ENCODE peak calls at places on chromosomes 6 and 20, in five cellular contexts. N is stomach, Z is psoas muscle, W is neuronal stem cell, X is MM.1S. L is an unnamed sample.

GRCh38 chr6:124524821-124525220 is 437.4 kb upstream of the RNF217 start:
- DNase-seq in X (no peak), N (no peak), Z (no peak), W (peak), L (no peak)

GRCh38 chr20:11791316-11792228 is 126.1 kb upstream of the BTBD3 start:
- DNase-seq in X (no peak), Z (no peak), W (no peak), N (no peak), L (no peak)

GRCh38 chr6:41451515-41452163 is 94.5 kb upstream of the FOXP4 start:
- DNase-seq in X (no peak), N (no peak), W (no peak), Z (peak), L (no peak)

GRCh38 chr6:36908758-36909157 is 23.0 kb downstream of the C6orf89 start:
- DNase-seq in W (no peak), N (no peak), X (no peak), Z (no peak), L (no peak)

GRCh38 chr6:132813173-132813856 is 1.1 kb upstream of the RPS12 start:
- DNase-seq in X (peak), Z (peak), N (no peak), W (no peak), L (peak)

GRCh38 chr6:163999475-164000125 is 585.1 kb downstream of the QKI start:
- DNase-seq in Z (no peak), N (no peak), W (no peak), X (no peak), L (no peak)

GRCh38 chr6:101391772-101392560 is 1.5 kb upstream of the GRIK2 start:
- DNase-seq in Z (no peak), N (no peak), W (no peak), X (no peak), L (no peak)

GRCh38 chr20:43985608-43986316 is 71.1 kb downstream of the TOX2 start:
- DNase-seq in X (no peak), W (no peak), Z (no peak), N (no peak), L (no peak)

GRCh38 chr20:35952480-35953410 is 1.6 kb downstream of the SCAND1 start:
- DNase-seq in W (no peak), X (peak), Z (no peak), N (no peak), L (no peak)

DNA sequence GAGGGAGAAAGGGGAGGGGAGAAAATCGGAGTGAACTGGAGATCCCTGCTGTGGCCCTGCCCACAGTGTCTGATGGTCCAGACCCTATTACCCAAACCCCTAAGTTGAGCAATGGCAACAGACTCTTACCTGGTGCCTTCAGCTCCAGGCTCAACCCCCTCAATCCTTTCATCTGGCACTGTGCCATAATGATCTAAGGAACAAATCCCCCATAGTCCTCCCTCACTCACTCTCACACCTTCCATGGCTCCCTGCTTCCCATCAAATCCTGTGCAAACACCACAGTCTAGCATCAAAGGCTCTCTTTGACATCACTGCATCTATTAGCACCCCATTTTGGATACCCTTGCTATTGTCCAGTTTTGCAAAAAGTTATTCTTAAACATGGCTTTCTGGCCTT is 277.5 kb upstream of the CHD6 start:
- DNase-seq in W (no peak), N (no peak), Z (no peak), X (no peak), L (no peak)
- H3K27ac ChIP-seq in W (no peak), N (no peak), Z (no peak), X (no peak), L (no peak)

GRCh38 chr20:13739726-13740649 is 44.7 kb downstream of the ESF1 start:
- DNase-seq in N (no peak), Z (no peak), X (no peak), W (no peak), L (no peak)
- H3K27ac ChIP-seq in N (no peak), Z (no peak), X (no peak), W (no peak), L (no peak)

DNA sequence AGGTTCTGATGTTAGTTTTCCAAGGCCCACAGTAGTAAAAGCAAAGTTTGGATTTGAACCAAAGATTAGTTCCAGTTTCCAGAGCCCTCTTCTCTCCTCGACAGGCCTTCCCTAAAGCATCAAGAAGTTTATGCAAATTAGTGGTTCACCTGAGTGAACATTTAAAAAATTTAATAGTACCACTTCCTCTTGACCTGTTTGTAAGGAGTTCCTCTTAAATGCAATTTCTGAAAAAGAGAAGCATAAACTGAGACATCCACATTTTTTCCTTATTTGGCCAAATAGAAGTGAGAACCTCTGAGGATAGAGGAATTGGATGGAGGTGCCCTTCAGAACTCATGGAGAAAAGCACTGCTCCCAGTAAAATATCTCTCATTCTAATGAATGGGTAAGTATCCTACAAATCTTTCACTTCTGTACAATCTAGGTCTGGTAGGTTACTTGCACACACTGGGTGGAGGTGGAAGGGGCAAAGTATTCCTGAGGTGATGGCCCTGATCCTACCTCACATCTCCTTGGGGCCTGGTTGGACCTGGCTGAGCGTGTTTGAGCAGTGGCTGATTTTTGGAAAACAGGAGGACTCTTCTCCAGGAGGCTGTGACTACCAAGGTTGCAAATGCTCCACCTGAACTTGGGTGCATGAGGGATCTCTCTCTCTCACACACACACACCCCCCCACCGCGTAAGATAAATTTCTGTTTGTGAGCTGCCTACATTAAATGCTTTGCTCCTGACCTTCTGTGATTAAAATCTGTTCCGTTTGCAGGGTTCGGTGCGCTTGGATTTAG is 1.0 kb upstream of the DSE start:
- DNase-seq in N (no peak), W (no peak), X (peak), Z (no peak), L (no peak)
- H3K27ac ChIP-seq in N (no peak), W (no peak), X (no peak), Z (peak), L (peak)

GRCh38 chr6:43702522-43703440 is 15.2 kb upstream of the MRPS18A start:
- DNase-seq in N (peak), W (peak), X (no peak), Z (peak), L (no peak)
- H3K27ac ChIP-seq in N (peak), W (peak), X (no peak), Z (peak), L (no peak)

GRCh38 chr6:5292154-5292553 is 30.8 kb downstream of the FARS2 start:
- DNase-seq in Z (no peak), X (no peak), W (no peak), N (no peak), L (no peak)

GRCh38 chr6:5287205-5287965 is 26.1 kb downstream of the FARS2 start:
- DNase-seq in X (no peak), W (no peak), Z (no peak), N (no peak), L (no peak)

GRCh38 chr6:5287966-5288297 is 26.6 kb downstream of the FARS2 start:
- DNase-seq in W (no peak), N (no peak), Z (no peak), X (no peak), L (no peak)

GRCh38 chr6:5290500-5290899 is 29.2 kb downstream of the FARS2 start:
- DNase-seq in W (no peak), X (no peak), Z (no peak), N (no peak), L (no peak)

GRCh38 chr6:5290097-5290496 is 28.8 kb downstream of the FARS2 start:
- DNase-seq in Z (no peak), X (no peak), N (no peak), W (no peak), L (no peak)
- H3K27ac ChIP-seq in Z (no peak), X (no peak), N (no peak), W (no peak), L (no peak)

DNA sequence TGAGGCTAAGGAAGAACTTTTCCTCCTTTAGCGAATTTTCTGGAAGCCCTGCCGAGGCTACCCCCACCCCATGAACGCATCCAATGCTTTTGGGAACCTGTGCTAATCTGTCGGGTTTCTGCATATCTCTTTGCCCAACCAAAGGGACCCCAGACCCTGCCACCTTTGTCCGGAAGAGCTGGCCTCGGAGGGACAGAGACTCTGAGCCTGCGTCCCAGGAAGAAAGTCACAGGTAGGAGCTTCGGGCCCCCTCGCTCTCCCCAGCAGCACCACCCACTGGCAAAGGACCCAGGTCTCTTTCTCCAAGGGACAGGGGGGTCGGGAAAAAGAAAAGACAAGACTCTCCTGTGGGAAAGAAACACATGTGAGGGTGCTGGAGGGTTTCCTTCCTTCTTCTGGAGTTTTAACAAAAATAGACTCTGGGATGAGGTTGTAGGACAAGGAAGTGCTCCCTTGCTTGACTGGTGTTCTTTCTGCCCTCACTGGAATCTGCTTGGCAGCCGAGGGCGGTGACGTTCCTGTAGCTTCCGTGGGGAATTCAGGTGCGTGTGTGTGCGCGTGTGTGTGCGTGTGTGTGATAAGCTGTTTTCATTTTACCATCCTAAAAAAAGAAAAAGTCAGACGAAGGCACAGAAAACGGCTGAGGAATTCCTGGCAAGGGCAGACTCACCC is 16.3 kb upstream of the FOXC1 start:
- DNase-seq in Z (no peak), W (no peak), N (no peak), X (no peak), L (no peak)
- H3K27ac ChIP-seq in Z (no peak), W (no peak), N (no peak), X (no peak), L (no peak)

DNA sequence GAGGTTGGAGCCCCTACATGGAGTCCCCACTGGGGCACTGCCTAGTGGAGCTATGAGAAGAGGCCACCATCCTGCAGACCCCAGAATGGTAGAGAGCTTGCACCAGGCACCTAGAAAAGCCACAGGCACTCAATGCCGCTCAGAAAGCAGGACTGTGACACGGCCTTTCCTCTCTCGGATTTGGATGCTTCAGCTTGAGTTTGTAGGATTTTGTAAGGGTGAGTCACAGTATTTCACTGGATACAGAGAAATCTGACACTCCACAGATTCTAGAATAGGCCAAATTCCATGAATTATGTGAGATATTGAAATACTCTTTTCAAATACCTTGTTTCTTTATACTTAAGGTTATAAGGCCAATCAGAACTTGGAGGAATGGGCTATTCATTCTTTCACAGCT is 424.5 kb downstream of the HTR1B start:
- DNase-seq in Z (no peak), N (no peak), W (no peak), X (no peak), L (no peak)
- H3K27ac ChIP-seq in Z (no peak), N (no peak), W (no peak), X (no peak), L (no peak)